ENCODE peak calls at places on chromosomes 1 and 21, in nine cellular contexts. R, P, B, K, V, T, Z, M and S are unnamed samples.

GRCh38 chr1:26084844-26085243 is 17.4 kb upstream of the TRIM63 start:
- DNase-seq in R (no peak), P (no peak), B (no peak), K (no peak), V (no peak), T (no peak), Z (no peak), M (no peak), S (no peak)

GRCh38 chr1:24926596-24927249 is 3.4 kb downstream of the RUNX3 start:
- DNase-seq in R (no peak), P (no peak), B (no peak), K (no peak), V (no peak), T (no peak), Z (no peak), M (peak), S (peak)

GRCh38 chr1:195591917-195592672 is 1016.1 kb downstream of the KCNT2 start:
- DNase-seq in R (no peak), P (no peak), B (no peak), K (no peak), V (no peak), T (no peak), Z (no peak), M (no peak), S (peak)

GRCh38 chr1:10724948-10725852 is 71.2 kb downstream of the CASZ1 start:
- DNase-seq in R (no peak), P (no peak), B (no peak), K (no peak), V (no peak), T (no peak), Z (no peak), M (no peak), S (peak)

GRCh38 chr1:230332429-230333088 is 93.6 kb downstream of the PGBD5 start:
- DNase-seq in R (no peak), P (no peak), B (no peak), K (no peak), V (no peak), T (no peak), Z (no peak), M (no peak), S (no peak)

GRCh38 chr1:206962269-206962668 is 8.0 kb downstream of the FCAMR start:
- DNase-seq in R (no peak), P (no peak), B (no peak), K (no peak), V (no peak), T (no peak), Z (no peak), M (no peak), S (no peak)

GRCh38 chr1:246769306-246769705 is 45.1 kb downstream of the SCCPDH start:
- DNase-seq in R (no peak), P (no peak), B (no peak), K (no peak), V (no peak), T (no peak), Z (no peak), M (no peak), S (no peak)

GRCh38 chr1:64137569-64137936 is 65.9 kb upstream of the UBE2U start:
- DNase-seq in R (no peak), P (no peak), B (no peak), K (no peak), V (no peak), T (no peak), Z (no peak), M (no peak), S (no peak)

GRCh38 chr1:61441723-61442262 is 283.1 kb downstream of the TM2D1 start:
- DNase-seq in R (no peak), P (no peak), B (no peak), K (no peak), V (no peak), T (no peak), Z (no peak), M (peak), S (no peak)

GRCh38 chr21:43312011-43312410 is 114.9 kb downstream of the SIK1 start:
- DNase-seq in R (no peak), P (no peak), B (peak), K (no peak), V (no peak), T (no peak), Z (no peak), M (no peak), S (no peak)

GRCh38 chr1:69128204-69128603 is 439.5 kb upstream of the LRRC7 start:
- DNase-seq in R (no peak), P (no peak), B (no peak), K (no peak), V (no peak), T (no peak), Z (no peak), M (no peak), S (no peak)